ENCODE peak calls at places on chromosomes 2 and 18, in nine cellular contexts. One of them, this sample, is unnamed.

GRCh38 chr2:120754067-120754960 is 18.6 kb downstream of the GLI2 start:
- DNase-seq in OCI-LY7: no peak
- DNase-seq in neural progenitor cell: no peak
- DNase-seq in SK-N-SH: peak; percentile 81
- DNase-seq in hepatocyte: no peak
- DNase-seq in PC-3: peak; percentile 71
- DNase-seq in GM23248: no peak
- DNase-seq in HCT116: no peak
- DNase-seq in GM23338: no peak
- DNase-seq in this sample: no peak

GRCh38 chr18:73683618-73684238 is 463.9 kb downstream of the FBXO15 start:
- DNase-seq in GM23248: peak; percentile 39
- DNase-seq in PC-3: peak; percentile 43
- DNase-seq in HCT116: no peak
- DNase-seq in OCI-LY7: no peak
- DNase-seq in SK-N-SH: no peak
- DNase-seq in hepatocyte: no peak
- DNase-seq in GM23338: no peak
- DNase-seq in neural progenitor cell: no peak
- DNase-seq in this sample: peak; percentile 46

GRCh38 chr2:2642906-2643890 is 312.1 kb upstream of the MYT1L start:
- DNase-seq in OCI-LY7: no peak
- DNase-seq in GM23338: no peak
- DNase-seq in SK-N-SH: peak; percentile 64
- DNase-seq in HCT116: no peak
- DNase-seq in PC-3: no peak
- DNase-seq in neural progenitor cell: no peak
- DNase-seq in hepatocyte: no peak
- DNase-seq in GM23248: no peak
- DNase-seq in this sample: no peak

GRCh38 chr2:31270136-31270535 is 36.2 kb downstream of the EHD3 start:
- DNase-seq in hepatocyte: no peak
- DNase-seq in HCT116: no peak
- DNase-seq in neural progenitor cell: no peak
- DNase-seq in GM23338: peak; percentile 26
- DNase-seq in GM23248: peak; percentile 88
- DNase-seq in SK-N-SH: no peak
- DNase-seq in PC-3: peak; percentile 80
- DNase-seq in OCI-LY7: no peak
- DNase-seq in this sample: no peak

GRCh38 chr2:145033438-145033837 is 513.5 kb upstream of the ZEB2 start:
- DNase-seq in PC-3: no peak
- DNase-seq in neural progenitor cell: no peak
- DNase-seq in hepatocyte: no peak
- DNase-seq in HCT116: no peak
- DNase-seq in GM23338: no peak
- DNase-seq in OCI-LY7: no peak
- DNase-seq in SK-N-SH: no peak
- DNase-seq in GM23248: no peak
- DNase-seq in this sample: no peak

GRCh38 chr2:162242586-162243304 is 500 bp downstream of the FAP start:
- DNase-seq in PC-3: no peak
- DNase-seq in neural progenitor cell: peak; percentile 41
- DNase-seq in GM23248: peak; percentile 73
- DNase-seq in hepatocyte: peak; percentile 8
- DNase-seq in HCT116: no peak
- DNase-seq in SK-N-SH: no peak
- DNase-seq in OCI-LY7: no peak
- DNase-seq in GM23338: no peak
- DNase-seq in this sample: no peak

GRCh38 chr18:73461038-73461779 is 593.4 kb upstream of the NETO1 start:
- DNase-seq in PC-3: no peak
- DNase-seq in hepatocyte: peak; percentile 9
- DNase-seq in GM23248: no peak
- DNase-seq in GM23338: peak; percentile 5
- DNase-seq in OCI-LY7: no peak
- DNase-seq in SK-N-SH: no peak
- DNase-seq in neural progenitor cell: peak; percentile 36
- DNase-seq in HCT116: no peak
- DNase-seq in this sample: no peak

GRCh38 chr2:21836766-21837543 is 713.2 kb downstream of the TDRD15 start:
- DNase-seq in GM23338: no peak
- DNase-seq in OCI-LY7: no peak
- DNase-seq in SK-N-SH: no peak
- DNase-seq in HCT116: no peak
- DNase-seq in GM23248: no peak
- DNase-seq in hepatocyte: no peak
- DNase-seq in PC-3: no peak
- DNase-seq in neural progenitor cell: no peak
- DNase-seq in this sample: no peak

GRCh38 chr2:1162768-1163584 is 212.3 kb downstream of the SNTG2 start:
- DNase-seq in GM23338: no peak
- DNase-seq in HCT116: no peak
- DNase-seq in GM23248: no peak
- DNase-seq in OCI-LY7: peak; percentile 72
- DNase-seq in PC-3: peak; percentile 2
- DNase-seq in hepatocyte: no peak
- DNase-seq in SK-N-SH: no peak
- DNase-seq in neural progenitor cell: no peak
- DNase-seq in this sample: no peak

GRCh38 chr2:174760845-174761473 is 3.3 kb downstream of the CHRNA1 start:
- DNase-seq in hepatocyte: no peak
- DNase-seq in GM23248: no peak
- DNase-seq in HCT116: no peak
- DNase-seq in GM23338: no peak
- DNase-seq in neural progenitor cell: no peak
- DNase-seq in SK-N-SH: no peak
- DNase-seq in PC-3: no peak
- DNase-seq in OCI-LY7: no peak
- DNase-seq in this sample: no peak

GRCh38 chr2:189407161-189407943 is 33.9 kb upstream of the WDR75 start:
- DNase-seq in OCI-LY7: no peak
- DNase-seq in hepatocyte: peak; percentile 25
- DNase-seq in HCT116: no peak
- DNase-seq in SK-N-SH: peak; percentile 44
- DNase-seq in PC-3: peak; percentile 76
- DNase-seq in GM23338: no peak
- DNase-seq in neural progenitor cell: no peak
- DNase-seq in GM23248: peak; percentile 86
- DNase-seq in this sample: no peak

GRCh38 chr2:44547713-44548112 is 186.0 kb downstream of the CAMKMT start:
- DNase-seq in hepatocyte: no peak
- DNase-seq in OCI-LY7: no peak
- DNase-seq in GM23338: no peak
- DNase-seq in neural progenitor cell: no peak
- DNase-seq in HCT116: no peak
- DNase-seq in GM23248: no peak
- DNase-seq in PC-3: no peak
- DNase-seq in SK-N-SH: peak; percentile 46
- DNase-seq in this sample: no peak

GRCh38 chr2:37414470-37414949 is 70.1 kb downstream of the QPCT start:
- DNase-seq in HCT116: peak; percentile 42
- DNase-seq in OCI-LY7: peak; percentile 70
- DNase-seq in GM23338: peak; percentile 78
- DNase-seq in SK-N-SH: peak; percentile 72
- DNase-seq in hepatocyte: peak; percentile 67
- DNase-seq in GM23248: peak; percentile 85
- DNase-seq in neural progenitor cell: peak; percentile 74
- DNase-seq in PC-3: peak; percentile 84
- DNase-seq in this sample: peak; percentile 75

GRCh38 chr2:120238728-120239487 is 13.7 kb upstream of the RALB start:
- DNase-seq in GM23248: peak; percentile 97
- DNase-seq in hepatocyte: peak; percentile 90
- DNase-seq in GM23338: no peak
- DNase-seq in PC-3: peak; percentile 93
- DNase-seq in neural progenitor cell: no peak
- DNase-seq in SK-N-SH: no peak
- DNase-seq in HCT116: peak; percentile 80
- DNase-seq in OCI-LY7: no peak
- DNase-seq in this sample: no peak

GRCh38 chr2:77666251-77666980 is 144.2 kb upstream of the LRRTM4 start:
- DNase-seq in GM23248: no peak
- DNase-seq in hepatocyte: no peak
- DNase-seq in SK-N-SH: no peak
- DNase-seq in OCI-LY7: no peak
- DNase-seq in HCT116: no peak
- DNase-seq in GM23338: no peak
- DNase-seq in PC-3: peak; percentile 43
- DNase-seq in neural progenitor cell: no peak
- DNase-seq in this sample: no peak

GRCh38 chr2:237744613-237745249 is 53.8 kb upstream of the RBM44 start:
- DNase-seq in hepatocyte: peak; percentile 82
- DNase-seq in PC-3: peak; percentile 75
- DNase-seq in GM23248: peak; percentile 72
- DNase-seq in SK-N-SH: peak; percentile 92
- DNase-seq in GM23338: peak; percentile 77
- DNase-seq in HCT116: peak; percentile 23
- DNase-seq in neural progenitor cell: peak; percentile 71
- DNase-seq in OCI-LY7: peak; percentile 55
- DNase-seq in this sample: peak; percentile 36
- TF ChIP-seq EZH2phosphoT487 in hepatocyte: no peak
- TF ChIP-seq EZH2phosphoT487 in PC-3: no peak
- TF ChIP-seq EZH2phosphoT487 in GM23248: no peak
- TF ChIP-seq EZH2phosphoT487 in SK-N-SH: no peak
- TF ChIP-seq EZH2phosphoT487 in GM23338: no peak
- TF ChIP-seq EZH2phosphoT487 in HCT116: no peak
- TF ChIP-seq EZH2phosphoT487 in neural progenitor cell: no peak
- TF ChIP-seq EZH2phosphoT487 in OCI-LY7: no peak
- TF ChIP-seq EZH2phosphoT487 in this sample: no peak

GRCh38 chr2:127360242-127360641 is 27.5 kb downstream of the MAP3K2 start:
- DNase-seq in SK-N-SH: no peak
- DNase-seq in GM23248: no peak
- DNase-seq in HCT116: no peak
- DNase-seq in hepatocyte: no peak
- DNase-seq in GM23338: no peak
- DNase-seq in PC-3: no peak
- DNase-seq in OCI-LY7: no peak
- DNase-seq in neural progenitor cell: no peak
- DNase-seq in this sample: no peak

GRCh38 chr2:127361929-127362328 is 25.8 kb downstream of the MAP3K2 start:
- DNase-seq in HCT116: no peak
- DNase-seq in OCI-LY7: no peak
- DNase-seq in SK-N-SH: no peak
- DNase-seq in GM23338: no peak
- DNase-seq in GM23248: peak; percentile 37
- DNase-seq in hepatocyte: no peak
- DNase-seq in PC-3: peak; percentile 13
- DNase-seq in neural progenitor cell: no peak
- DNase-seq in this sample: no peak

GRCh38 chr2:127365211-127365643 is 22.5 kb downstream of the MAP3K2 start:
- DNase-seq in PC-3: no peak
- DNase-seq in GM23248: no peak
- DNase-seq in SK-N-SH: no peak
- DNase-seq in GM23338: peak; percentile 86
- DNase-seq in neural progenitor cell: peak; percentile 5
- DNase-seq in OCI-LY7: no peak
- DNase-seq in hepatocyte: no peak
- DNase-seq in HCT116: no peak
- DNase-seq in this sample: no peak

GRCh38 chr2:127362971-127363370 is 24.8 kb downstream of the MAP3K2 start:
- DNase-seq in PC-3: no peak
- DNase-seq in SK-N-SH: no peak
- DNase-seq in OCI-LY7: no peak
- DNase-seq in GM23248: peak; percentile 66
- DNase-seq in neural progenitor cell: no peak
- DNase-seq in GM23338: no peak
- DNase-seq in HCT116: no peak
- DNase-seq in hepatocyte: no peak
- DNase-seq in this sample: no peak

DNA sequence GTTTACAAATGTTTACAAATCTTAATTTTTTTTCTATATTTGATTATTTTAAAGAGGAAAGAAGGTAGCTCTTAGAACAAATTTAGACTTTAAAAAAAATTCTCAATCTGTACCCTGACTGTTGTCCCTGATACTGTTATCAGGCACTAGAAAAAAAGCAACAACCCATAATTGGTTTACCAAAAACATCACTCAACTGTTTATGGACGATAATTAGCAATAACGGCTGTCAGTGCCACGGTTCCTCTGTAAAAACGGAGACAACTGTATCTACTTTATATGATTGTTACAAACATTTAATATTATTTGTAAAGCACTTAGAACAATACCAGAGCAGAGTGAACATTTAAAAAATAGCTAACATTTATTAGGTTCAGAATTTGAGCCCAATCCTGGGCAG is 25.3 kb downstream of the MAP3K2 start:
- DNase-seq in PC-3: no peak
- DNase-seq in GM23248: no peak
- DNase-seq in neural progenitor cell: no peak
- DNase-seq in HCT116: no peak
- DNase-seq in hepatocyte: no peak
- DNase-seq in SK-N-SH: peak; percentile 54
- DNase-seq in GM23338: no peak
- DNase-seq in OCI-LY7: no peak
- DNase-seq in this sample: no peak
- H3K4me2 ChIP-seq in PC-3: no peak overlapping the region
- H3K4me2 ChIP-seq in GM23248: no peak overlapping the region
- H3K4me2 ChIP-seq in neural progenitor cell: no peak overlapping the region
- H3K4me2 ChIP-seq in HCT116: no peak overlapping the region
- H3K4me2 ChIP-seq in hepatocyte: no peak overlapping the region
- H3K4me2 ChIP-seq in SK-N-SH: peak overlapping the region; percentile 68
- H3K4me2 ChIP-seq in GM23338: no peak overlapping the region
- H3K4me2 ChIP-seq in OCI-LY7: no peak overlapping the region
- H3K4me2 ChIP-seq in this sample: no peak overlapping the region

DNA sequence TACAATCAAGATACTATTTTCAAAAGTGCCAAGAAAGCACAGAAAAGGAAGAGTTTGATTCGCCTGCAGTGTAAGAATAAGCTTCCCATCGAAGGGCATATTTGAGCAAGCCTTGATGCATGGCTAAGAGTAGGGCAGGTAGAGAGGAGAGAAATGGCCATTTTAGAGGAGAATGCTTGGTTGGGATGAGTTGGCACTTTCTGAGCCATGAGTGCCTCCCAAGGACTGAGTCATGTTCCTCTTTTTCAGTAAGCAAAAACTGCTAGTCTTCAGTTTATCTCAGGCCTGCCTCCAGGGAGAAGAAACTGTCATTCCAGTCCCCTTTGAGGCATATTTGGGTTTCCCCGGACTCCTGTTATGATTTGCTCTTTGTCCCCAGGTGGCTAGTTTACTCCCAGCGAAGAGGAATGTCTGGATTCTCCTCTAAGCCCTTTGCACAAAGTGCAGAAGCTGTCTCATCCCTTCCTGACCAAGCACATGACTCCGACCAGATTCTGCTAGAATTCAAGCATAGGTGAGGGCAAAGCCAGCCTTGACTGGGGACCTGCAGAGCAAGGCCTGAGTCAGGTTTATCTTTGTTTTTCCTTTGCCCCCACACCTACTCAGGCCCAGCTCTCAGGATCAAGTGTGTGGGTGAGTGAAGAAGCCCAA is 115.2 kb downstream of the TTC32 start:
- DNase-seq in PC-3: peak; percentile 48
- DNase-seq in SK-N-SH: no peak
- DNase-seq in GM23248: peak; percentile 91
- DNase-seq in OCI-LY7: no peak
- DNase-seq in GM23338: no peak
- DNase-seq in HCT116: no peak
- DNase-seq in hepatocyte: peak; percentile 53
- DNase-seq in neural progenitor cell: no peak
- DNase-seq in this sample: no peak
- TF ChIP-seq EZH2phosphoT487 in PC-3: no peak
- TF ChIP-seq EZH2phosphoT487 in SK-N-SH: no peak
- TF ChIP-seq EZH2phosphoT487 in GM23248: no peak
- TF ChIP-seq EZH2phosphoT487 in OCI-LY7: no peak
- TF ChIP-seq EZH2phosphoT487 in GM23338: no peak
- TF ChIP-seq EZH2phosphoT487 in HCT116: no peak
- TF ChIP-seq EZH2phosphoT487 in hepatocyte: no peak
- TF ChIP-seq EZH2phosphoT487 in neural progenitor cell: no peak
- TF ChIP-seq EZH2phosphoT487 in this sample: no peak

GRCh38 chr2:201774546-201774945 is 6.2 kb downstream of the ALS2 start:
- DNase-seq in neural progenitor cell: no peak
- DNase-seq in OCI-LY7: no peak
- DNase-seq in GM23248: no peak
- DNase-seq in GM23338: no peak
- DNase-seq in hepatocyte: no peak
- DNase-seq in SK-N-SH: no peak
- DNase-seq in PC-3: peak; percentile 70
- DNase-seq in HCT116: no peak
- DNase-seq in this sample: no peak
- H3K4me2 ChIP-seq in neural progenitor cell: no peak overlapping the region
- H3K4me2 ChIP-seq in OCI-LY7: no peak overlapping the region
- H3K4me2 ChIP-seq in GM23248: no peak overlapping the region
- H3K4me2 ChIP-seq in GM23338: peak overlapping the region; percentile 58
- H3K4me2 ChIP-seq in hepatocyte: no peak overlapping the region
- H3K4me2 ChIP-seq in SK-N-SH: no peak overlapping the region
- H3K4me2 ChIP-seq in PC-3: peak overlapping the region; percentile 68
- H3K4me2 ChIP-seq in HCT116: no peak overlapping the region
- H3K4me2 ChIP-seq in this sample: no peak overlapping the region